ENCODE peak calls at places on chromosomes 3 and 15, in five cellular contexts. Z, O, S, A and J are unnamed samples.

GRCh38 chr3:148880681-148881080 is 15.6 kb downstream of the CPA3 start:
- DNase-seq in Z (no peak), O (peak), S (no peak), A (no peak), J (no peak)

GRCh38 chr3:42010530-42010929 is 48.6 kb upstream of the ULK4 start:
- DNase-seq in Z (no peak), O (peak), S (no peak), A (peak), J (no peak)

GRCh38 chr3:129558772-129559564 is 16.0 kb downstream of the H1-8 start:
- DNase-seq in Z (no peak), O (no peak), S (no peak), A (no peak), J (no peak)

GRCh38 chr3:162719684-162720341 is 1223.2 kb downstream of the OTOL1 start:
- DNase-seq in Z (no peak), O (no peak), S (no peak), A (no peak), J (no peak)

GRCh38 chr15:42037650-42038049 is 16.8 kb upstream of the PLA2G4E start:
- DNase-seq in Z (no peak), O (no peak), S (no peak), A (peak), J (no peak)

GRCh38 chr3:32104492-32104891 is 1.9 kb upstream of the GPD1L start:
- DNase-seq in Z (no peak), O (no peak), S (no peak), A (no peak), J (no peak)

GRCh38 chr3:67601385-67601784 is 53.0 kb downstream of the SUCLG2 start:
- DNase-seq in Z (no peak), O (no peak), S (no peak), A (no peak), J (no peak)

GRCh38 chr3:162302983-162303624 is 806.5 kb downstream of the OTOL1 start:
- DNase-seq in Z (no peak), O (no peak), S (no peak), A (no peak), J (no peak)

GRCh38 chr3:52361893-52362292 is 45.8 kb downstream of the DNAH1 start:
- DNase-seq in Z (no peak), O (no peak), S (no peak), A (no peak), J (no peak)

GRCh38 chr15:40313531-40314398 is 6.0 kb upstream of the PLCB2 start:
- DNase-seq in Z (no peak), O (peak), S (no peak), A (peak), J (no peak)

GRCh38 chr3:70982700-70983140 is 600.8 kb downstream of the FOXP1 start:
- DNase-seq in Z (no peak), O (no peak), S (no peak), A (peak), J (peak)

GRCh38 chr15:76582550-76582949 is 246.0 kb downstream of the ISL2 start:
- DNase-seq in Z (no peak), O (no peak), S (no peak), A (no peak), J (no peak)

GRCh38 chr3:130276203-130276803 is 69.2 kb upstream of the COL6A5 start:
- DNase-seq in Z (no peak), O (peak), S (no peak), A (peak), J (peak)

GRCh38 chr15:44620081-44620480 is 43.4 kb downstream of the SPG11 start:
- DNase-seq in Z (no peak), O (no peak), S (no peak), A (no peak), J (no peak)

GRCh38 chr3:176948123-176948522 is 249.2 kb downstream of the TBL1XR1 start:
- DNase-seq in Z (no peak), O (no peak), S (no peak), A (no peak), J (no peak)

GRCh38 chr15:73605759-73606423 is 27.3 kb downstream of the NPTN start:
- DNase-seq in Z (no peak), O (no peak), S (no peak), A (no peak), J (no peak)

GRCh38 chr3:41267975-41268640 is 68.8 kb downstream of the CTNNB1 start:
- DNase-seq in Z (peak), O (no peak), S (no peak), A (no peak), J (no peak)

GRCh38 chr15:38702178-38702912 is 137.7 kb upstream of the RASGRP1 start:
- DNase-seq in Z (no peak), O (no peak), S (no peak), A (peak), J (no peak)

GRCh38 chr3:169813757-169814517 is 1.2 kb upstream of the LRRC34 start:
- DNase-seq in Z (no peak), O (peak), S (peak), A (peak), J (peak)

GRCh38 chr3:4734454-4734853 is 241.3 kb downstream of the ITPR1 start:
- DNase-seq in Z (no peak), O (no peak), S (no peak), A (no peak), J (no peak)

GRCh38 chr3:151901282-151901945 is 28.0 kb downstream of the SUCNR1 start:
- DNase-seq in Z (no peak), O (no peak), S (no peak), A (no peak), J (no peak)

GRCh38 chr3:58635371-58636285 is 30.9 kb downstream of the FAM3D start:
- DNase-seq in Z (no peak), O (no peak), S (no peak), A (no peak), J (no peak)

GRCh38 chr15:60964527-60964926 is 264.6 kb downstream of the RORA start:
- DNase-seq in Z (no peak), O (no peak), S (no peak), A (no peak), J (no peak)

GRCh38 chr15:92846716-92847115 is 53.4 kb upstream of the CHD2 start:
- DNase-seq in Z (no peak), O (no peak), S (no peak), A (no peak), J (no peak)

GRCh38 chr3:176631175-176631574 is 566.1 kb downstream of the TBL1XR1 start:
- DNase-seq in Z (no peak), O (no peak), S (no peak), A (no peak), J (no peak)

GRCh38 chr3:18079062-18079461 is 336.6 kb upstream of the TBC1D5 start:
- DNase-seq in Z (no peak), O (no peak), S (no peak), A (no peak), J (no peak)

GRCh38 chr3:30188713-30189112 is 417.7 kb upstream of the TGFBR2 start:
- DNase-seq in Z (no peak), O (no peak), S (no peak), A (no peak), J (no peak)

GRCh38 chr3:37904614-37905047 is 43.0 kb downstream of the CTDSPL start:
- DNase-seq in Z (no peak), O (no peak), S (no peak), A (no peak), J (no peak)

GRCh38 chr15:101025116-101025885 is 106.1 kb downstream of the LRRK1 start:
- DNase-seq in Z (no peak), O (no peak), S (no peak), A (peak), J (no peak)

GRCh38 chr3:127135241-127136023 is 57.5 kb upstream of the PRR23E start:
- DNase-seq in Z (no peak), O (no peak), S (no peak), A (no peak), J (no peak)

GRCh38 chr3:129211772-129212171 is 28.1 kb upstream of the CNBP start:
- DNase-seq in Z (peak), O (no peak), S (no peak), A (peak), J (no peak)

GRCh38 chr15:100463515-100463914 is 65.2 kb downstream of the CERS3 start:
- DNase-seq in Z (no peak), O (no peak), S (no peak), A (no peak), J (no peak)